ENCODE peak calls at places on chromosomes 13 and 19, in seven cellular contexts. G is mesothelial cell of epicardium; T is A673; A is AG09319; Y is B cell; H is CD8-positive, alpha-beta T cell; O is epithelial cell of esophagus. W is an unnamed sample.

GRCh38 chr19:29260477-29261317 is 47.7 kb upstream of the UQCRFS1 start:
- DNase-seq in G (no peak), T (peak; percentile 67), A (no peak), Y (no peak), H (no peak), O (peak; percentile 1), W (peak; percentile 60)

GRCh38 chr19:49294401-49294800 is 30.6 kb downstream of the SLC6A16 start:
- DNase-seq in G (no peak), T (no peak), A (no peak), Y (no peak), H (no peak), O (no peak), W (no peak)

GRCh38 chr19:15640294-15640903 is at the start of gene CYP4F3:
- DNase-seq in G (no peak), T (peak; percentile 64), A (no peak), Y (no peak), H (no peak), O (peak; percentile 81), W (no peak)

GRCh38 chr19:40519352-40520322 is 52.8 kb downstream of the SPTBN4 start:
- DNase-seq in G (no peak), T (peak; percentile 59), A (no peak), Y (no peak), H (no peak), O (peak; percentile 47), W (peak; percentile 46)

GRCh38 chr19:30071871-30072270 is 129.8 kb downstream of the URI1 start:
- DNase-seq in G (no peak), T (no peak), A (no peak), Y (no peak), H (no peak), O (no peak), W (no peak)

GRCh38 chr19:49879243-49879960 is 1.9 kb downstream of the TBC1D17 start:
- DNase-seq in G (no peak), T (no peak), A (no peak), Y (no peak), H (no peak), O (peak; percentile 21), W (no peak)

GRCh38 chr19:50199254-50199545 is 4.2 kb upstream of the MYH14 start:
- DNase-seq in G (no peak), T (no peak), A (no peak), Y (no peak), H (no peak), O (no peak), W (no peak)

GRCh38 chr19:19420570-19421301 is 15.3 kb downstream of the GATAD2A start:
- DNase-seq in G (no peak), T (peak; percentile 74), A (no peak), Y (no peak), H (peak; percentile 10), O (no peak), W (no peak)

GRCh38 chr13:98234348-98234747 is 57.3 kb upstream of the RNF113B start:
- DNase-seq in G (no peak), T (no peak), A (no peak), Y (no peak), H (no peak), O (no peak), W (no peak)

GRCh38 chr19:51473009-51473707 is 5.2 kb upstream of the CEACAM18 start:
- DNase-seq in G (peak; percentile 49), T (peak; percentile 81), A (peak; percentile 22), Y (peak; percentile 73), H (peak; percentile 49), O (peak; percentile 69), W (peak; percentile 77)

GRCh38 chr13:49218493-49219051 is 1.6 kb upstream of the MLNR start:
- DNase-seq in G (no peak), T (no peak), A (no peak), Y (no peak), H (no peak), O (peak; percentile 11), W (peak; percentile 14)

GRCh38 chr13:110017379-110017778 is 231.0 kb upstream of the IRS2 start:
- DNase-seq in G (peak; percentile 22), T (no peak), A (peak; percentile 49), Y (no peak), H (no peak), O (peak; percentile 91), W (no peak)

GRCh38 chr13:21343659-21344058 is 115.4 kb downstream of the ZDHHC20 start:
- DNase-seq in G (no peak), T (no peak), A (no peak), Y (no peak), H (no peak), O (no peak), W (no peak)

GRCh38 chr19:18384775-18385174 is 1.2 kb upstream of the GDF15 start:
- DNase-seq in G (no peak), T (no peak), A (no peak), Y (no peak), H (no peak), O (no peak), W (no peak)

GRCh38 chr19:18387395-18387794 is 1.4 kb downstream of the GDF15 start:
- DNase-seq in G (no peak), T (no peak), A (no peak), Y (no peak), H (no peak), O (no peak), W (no peak)

GRCh38 chr19:18386543-18387251 is 739 bp downstream of the GDF15 start:
- DNase-seq in G (no peak), T (peak; percentile 37), A (peak; percentile 78), Y (no peak), H (no peak), O (no peak), W (no peak)

GRCh38 chr19:18385359-18385674 is 641 bp upstream of the GDF15 start:
- DNase-seq in G (no peak), T (no peak), A (no peak), Y (no peak), H (no peak), O (peak; percentile 41), W (no peak)

DNA sequence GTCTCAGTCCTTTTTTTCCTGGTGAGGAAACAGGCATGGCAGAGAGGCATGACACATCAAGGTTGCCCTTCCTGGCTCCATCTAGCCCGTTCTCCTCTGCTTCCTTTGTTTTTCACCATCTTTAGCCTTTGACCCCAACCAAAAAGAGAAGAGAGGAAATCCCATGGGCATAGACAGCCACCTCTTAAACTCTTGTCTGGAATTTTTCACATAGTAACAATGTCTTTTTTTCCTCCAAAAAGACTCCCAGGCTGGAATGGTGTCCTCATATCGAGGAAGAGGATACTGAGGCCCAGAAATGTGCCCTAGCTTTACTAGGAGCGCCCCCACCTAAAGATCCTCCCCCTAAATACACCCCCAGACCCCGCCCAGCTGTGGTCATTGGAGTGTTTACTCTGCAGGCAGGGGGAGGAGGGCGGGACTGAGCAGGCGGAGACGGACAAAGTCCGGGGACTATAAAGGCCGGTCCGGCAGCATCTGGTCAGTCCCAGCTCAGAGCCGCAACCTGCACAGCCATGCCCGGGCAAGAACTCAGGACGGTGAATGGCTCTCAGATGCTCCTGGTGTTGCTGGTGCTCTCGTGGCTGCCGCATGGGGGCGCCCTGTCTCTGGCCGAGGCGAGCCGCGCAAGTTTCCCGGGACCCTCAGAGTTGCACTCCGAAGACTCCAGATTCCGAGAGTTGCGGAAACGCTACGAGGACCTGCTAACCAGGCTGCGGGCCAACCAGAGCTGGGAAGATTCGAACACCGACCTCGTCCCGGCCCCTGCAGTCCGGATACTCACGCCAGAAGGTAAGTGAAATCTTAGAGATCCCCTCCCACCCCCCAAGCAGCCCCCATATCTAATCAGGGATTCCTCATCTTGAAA is at the start of gene GDF15:
- DNase-seq in G (no peak), T (peak; percentile 36), A (peak; percentile 93), Y (no peak), H (no peak), O (peak; percentile 49), W (peak; percentile 64)
- TF ChIP-seq CTCF in G (peak; percentile 37), T (peak; percentile 67), A (peak; percentile 81), Y (peak; percentile 76), H (peak; percentile 45), O (peak; percentile 57), W (peak; percentile 54)

GRCh38 chr19:55778331-55778730 is 9.4 kb downstream of the RFPL4AL1 start:
- DNase-seq in G (no peak), T (no peak), A (no peak), Y (no peak), H (no peak), O (no peak), W (no peak)

GRCh38 chr19:55781112-55781511 is 12.2 kb downstream of the RFPL4AL1 start:
- DNase-seq in G (no peak), T (no peak), A (no peak), Y (no peak), H (no peak), O (no peak), W (no peak)

DNA sequence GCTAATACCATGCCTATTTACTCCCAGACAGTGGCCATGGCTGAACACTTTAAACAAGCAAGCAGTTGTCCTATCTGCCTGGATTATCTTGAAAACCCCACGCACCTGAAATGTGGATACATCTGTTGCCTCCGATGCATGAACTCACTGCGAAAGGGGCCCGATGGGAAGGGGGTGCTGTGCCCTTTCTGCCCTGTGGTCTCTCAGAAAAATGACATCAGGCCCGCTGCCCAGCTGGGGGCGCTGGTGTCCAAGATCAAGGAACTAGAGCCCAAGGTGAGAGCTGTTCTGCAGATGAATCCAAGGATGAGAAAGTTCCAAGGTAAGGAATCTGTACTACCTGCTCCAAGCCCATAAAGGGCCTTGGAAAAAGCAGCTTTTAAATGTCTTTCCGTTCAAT is 8.6 kb downstream of the RFPL4AL1 start:
- DNase-seq in G (no peak), T (peak; percentile 34), A (no peak), Y (no peak), H (no peak), O (no peak), W (no peak)
- TF ChIP-seq CTCF in G (no peak), T (peak; percentile 70), A (no peak), Y (no peak), H (no peak), O (no peak), W (no peak)

GRCh38 chr13:47119568-47120080 is 222.8 kb upstream of the HTR2A start:
- DNase-seq in G (no peak), T (no peak), A (no peak), Y (no peak), H (no peak), O (no peak), W (no peak)

GRCh38 chr13:47121092-47121763 is 224.4 kb upstream of the HTR2A start:
- DNase-seq in G (no peak), T (no peak), A (no peak), Y (no peak), H (no peak), O (peak; percentile 25), W (no peak)

GRCh38 chr13:47117268-47117667 is 220.4 kb upstream of the HTR2A start:
- DNase-seq in G (no peak), T (no peak), A (peak; percentile 11), Y (no peak), H (no peak), O (peak; percentile 70), W (no peak)

DNA sequence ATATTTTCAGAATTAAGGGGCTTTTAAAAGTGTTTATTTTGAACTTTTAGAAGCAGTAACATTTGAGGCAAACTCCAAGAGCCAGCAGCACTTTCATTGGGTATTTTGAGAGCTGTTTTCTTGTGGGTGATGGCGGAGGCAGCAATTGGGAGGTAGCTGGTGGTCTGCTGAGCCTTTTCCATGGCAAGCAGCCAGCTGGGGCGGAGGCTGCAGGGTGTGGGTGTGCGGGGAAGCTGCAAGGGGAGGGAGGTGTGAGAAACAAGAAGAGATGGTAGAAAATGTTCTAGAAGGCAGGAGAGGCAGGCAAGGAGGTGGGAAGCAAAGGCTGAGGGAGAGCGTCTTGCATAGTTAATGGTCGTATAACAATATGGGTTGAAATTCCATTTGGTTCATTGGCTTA is 223.4 kb upstream of the HTR2A start:
- DNase-seq in G (no peak), T (no peak), A (no peak), Y (no peak), H (no peak), O (no peak), W (no peak)
- TF ChIP-seq CTCF in G (no peak), T (no peak), A (no peak), Y (no peak), H (no peak), O (no peak), W (no peak)

GRCh38 chr19:57244513-57244912 is 4.1 kb downstream of the ZNF805 start:
- DNase-seq in G (no peak), T (no peak), A (no peak), Y (no peak), H (no peak), O (no peak), W (no peak)
- TF ChIP-seq CTCF in G (no peak), T (no peak), A (no peak), Y (no peak), H (no peak), O (no peak), W (no peak)

W was measured in nephron progenitor cell.